ENCODE peak calls at places on chromosomes 5 and 9, in seven cellular contexts. X is WTC11, W is AG04450, N is fibroblast of mammary gland, Q is endothelial cell of umbilical vein, C is heart right ventricle, G is neural crest cell. J is an unnamed sample.

GRCh38 chr5:150444770-150445169 is 4.8 kb downstream of the RPS14 start:
- DNase-seq in X (no peak), Q (no peak), G (no peak), W (no peak), N (no peak), C (no peak), J (no peak)

GRCh38 chr9:109475526-109475925 is 22.6 kb downstream of the PTPN3 start:
- DNase-seq in W (no peak), G (no peak), X (no peak), Q (no peak), C (no peak), N (no peak), J (no peak)

GRCh38 chr5:74095871-74096270 is 469.9 kb downstream of the ARHGEF28 start:
- DNase-seq in W (peak), N (no peak), C (no peak), G (no peak), Q (no peak), X (no peak), J (peak)

GRCh38 chr9:97773723-97774122 is 76.6 kb upstream of the XPA start:
- DNase-seq in G (no peak), Q (no peak), N (peak), X (no peak), C (peak), W (no peak), J (peak)

GRCh38 chr5:137051165-137051564 is 448.0 kb downstream of the SPOCK1 start:
- DNase-seq in N (no peak), C (no peak), X (no peak), W (no peak), Q (peak), G (no peak), J (peak)

GRCh38 chr9:126125177-126125576 is 201.5 kb upstream of the MVB12B start:
- DNase-seq in X (no peak), N (no peak), G (no peak), C (no peak), Q (no peak), W (no peak), J (peak)

GRCh38 chr5:58965677-58966414 is 383.0 kb downstream of the RAB3C start:
- DNase-seq in Q (no peak), N (no peak), G (no peak), C (no peak), W (no peak), X (no peak), J (no peak)

GRCh38 chr5:151183451-151184245 is 26.1 kb upstream of the ANXA6 start:
- DNase-seq in C (no peak), G (no peak), N (peak), X (no peak), Q (peak), W (no peak), J (no peak)

GRCh38 chr9:108622467-108622866 is 233.3 kb downstream of the ACTL7B start:
- DNase-seq in C (no peak), X (no peak), G (no peak), W (no peak), Q (no peak), N (peak), J (peak)

GRCh38 chr5:120446068-120446492 is 18.0 kb upstream of the PRR16 start:
- DNase-seq in N (peak), Q (peak), G (no peak), X (no peak), W (peak), C (peak), J (peak)

GRCh38 chr9:121906074-121906520 is 187.0 kb downstream of the TTLL11 start:
- DNase-seq in X (no peak), C (no peak), N (peak), W (no peak), G (no peak), Q (peak), J (peak)

GRCh38 chr5:69368458-69369368 is 607 bp downstream of the AK6 start:
- DNase-seq in W (peak), N (peak), Q (peak), G (no peak), C (no peak), X (no peak), J (peak)

GRCh38 chr9:87309236-87309635 is 188.4 kb upstream of the DAPK1 start:
- DNase-seq in X (no peak), W (no peak), G (no peak), C (no peak), N (no peak), Q (no peak), J (no peak)

GRCh38 chr5:75034137-75034739 is 18.1 kb downstream of the GCNT4 start:
- DNase-seq in N (no peak), W (no peak), Q (no peak), C (no peak), X (no peak), G (no peak), J (no peak)

GRCh38 chr9:105142406-105143092 is 101.9 kb upstream of the SLC44A1 start:
- DNase-seq in C (no peak), X (no peak), W (no peak), N (peak), G (no peak), Q (no peak), J (peak)

GRCh38 chr5:52579391-52579790 is 208.3 kb upstream of the ITGA1 start:
- DNase-seq in W (no peak), Q (no peak), N (no peak), G (no peak), C (no peak), X (no peak), J (no peak)

GRCh38 chr5:64680289-64680688 is 10.0 kb upstream of the SHISAL2B start:
- DNase-seq in C (no peak), G (no peak), Q (no peak), W (no peak), N (no peak), X (peak), J (no peak)
- TF ChIP-seq CTCF in C (no peak), G (no peak), Q (no peak), W (peak), N (peak), X (peak), J (peak)

DNA sequence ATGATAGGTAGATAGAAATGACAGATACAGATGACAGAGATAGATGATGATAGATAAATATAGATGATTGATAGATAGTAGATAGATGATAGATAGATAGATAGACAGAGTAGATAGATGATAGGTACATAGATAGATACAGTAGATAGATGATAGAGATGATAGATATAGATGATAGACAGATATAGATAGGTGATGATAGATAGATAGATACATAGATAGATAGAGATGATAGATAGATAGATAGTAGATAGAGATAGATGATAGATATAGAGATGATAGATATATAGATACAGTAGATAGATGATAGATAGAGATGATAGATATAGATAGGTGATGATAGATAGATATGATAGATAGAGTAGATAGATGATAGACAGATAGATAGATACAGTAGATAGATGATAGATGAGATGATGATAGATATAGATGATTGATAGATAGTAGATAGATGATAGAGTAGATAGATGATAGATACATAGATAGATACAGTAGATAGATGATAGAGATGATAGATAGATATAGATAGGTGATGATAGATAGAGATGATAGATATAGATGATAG is 95.7 kb upstream of the SMIM23 start:
- DNase-seq in C (no peak), X (no peak), Q (no peak), N (no peak), W (no peak), G (no peak), J (no peak)
- TF ChIP-seq CTCF in C (no peak), X (no peak), Q (no peak), N (no peak), W (no peak), G (no peak), J (no peak)

DNA sequence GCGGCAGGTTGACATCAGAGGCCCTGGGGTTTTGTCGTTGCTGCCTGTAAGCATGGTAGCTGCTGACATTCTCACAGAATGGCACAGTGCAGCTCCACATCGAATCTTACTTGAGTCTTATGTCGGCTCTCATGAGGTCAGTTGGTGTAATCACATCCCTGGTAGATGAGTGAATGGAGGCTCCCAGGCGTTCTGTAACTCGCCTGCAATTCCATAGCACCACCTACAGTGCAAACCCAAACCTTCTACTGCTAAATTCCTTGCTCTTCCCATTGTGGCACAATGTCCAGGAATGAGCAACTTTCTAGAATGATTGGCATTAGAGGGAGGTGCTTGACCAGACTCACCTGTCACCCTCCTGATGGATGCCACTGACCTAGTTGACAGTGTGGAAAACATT is 578.4 kb downstream of the CCDC171 start:
- DNase-seq in W (no peak), G (no peak), Q (no peak), X (no peak), C (no peak), N (peak), J (peak)
- TF ChIP-seq CTCF in W (peak), G (no peak), Q (no peak), X (no peak), C (no peak), N (peak), J (peak)

GRCh38 chr5:10688651-10689171 is 72.3 kb downstream of the DAP start:
- DNase-seq in W (no peak), N (no peak), G (no peak), X (no peak), Q (no peak), C (no peak), J (no peak)

GRCh38 chr5:10691826-10692785 is 68.9 kb downstream of the DAP start:
- DNase-seq in X (no peak), G (no peak), W (no peak), N (peak), Q (no peak), C (no peak), J (peak)

GRCh38 chr5:10686890-10687289 is 74.1 kb downstream of the DAP start:
- DNase-seq in Q (no peak), C (no peak), W (no peak), X (no peak), N (no peak), G (no peak), J (no peak)

GRCh38 chr5:10690460-10690859 is 70.6 kb downstream of the DAP start:
- DNase-seq in C (no peak), W (no peak), N (no peak), X (no peak), Q (no peak), G (no peak), J (no peak)

DNA sequence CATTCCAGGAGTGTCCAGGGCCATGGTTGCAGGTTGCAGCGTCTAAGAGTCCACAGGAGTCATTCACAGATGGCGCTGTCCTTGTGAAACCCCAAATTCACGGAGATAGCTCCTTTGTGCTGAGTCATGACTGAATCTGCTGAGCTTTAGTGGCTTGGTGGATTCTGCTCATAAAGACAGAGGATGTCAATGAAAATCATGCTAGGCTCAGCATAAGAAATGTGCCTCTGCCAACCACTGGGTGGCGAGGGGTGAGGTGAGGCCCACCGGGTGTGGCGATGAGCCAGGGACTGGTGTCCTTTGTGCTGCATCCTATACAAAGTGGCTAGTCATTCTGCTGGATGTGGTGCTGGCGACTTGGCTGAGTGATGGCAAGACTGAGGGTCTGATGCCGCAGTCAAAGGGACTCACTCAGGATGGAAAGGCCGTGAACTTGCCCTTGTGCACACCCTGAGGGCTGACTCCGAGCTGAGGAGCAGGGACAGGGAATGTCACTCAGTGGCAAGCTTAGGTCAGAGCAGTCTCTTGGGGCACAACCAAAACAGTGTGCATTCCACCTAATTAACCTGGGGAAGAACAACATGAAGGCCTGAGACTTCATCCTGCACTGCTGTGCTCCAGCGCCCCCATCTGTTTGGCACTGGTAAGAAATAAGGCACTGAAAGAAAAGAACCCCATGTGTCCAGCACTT is 71.5 kb downstream of the DAP start:
- DNase-seq in X (peak), W (no peak), G (peak), C (no peak), Q (peak), N (peak), J (peak)
- TF ChIP-seq CTCF in X (peak), W (peak), G (peak), C (peak), Q (peak), N (peak), J (peak)

GRCh38 chr9:116163293-116164055 is 9.9 kb downstream of the PAPPA start:
- DNase-seq in X (no peak), W (no peak), N (peak), Q (no peak), G (no peak), C (no peak), J (no peak)
- TF ChIP-seq CTCF in X (peak), W (peak), N (peak), Q (peak), G (peak), C (peak), J (peak)

GRCh38 chr5:982377-983237 is 26.0 kb upstream of the NKD2 start:
- DNase-seq in Q (no peak), W (no peak), N (no peak), X (peak), G (peak), C (peak), J (no peak)
- TF ChIP-seq CTCF in Q (peak), W (peak), N (no peak), X (peak), G (peak), C (no peak), J (peak)